ENCODE peak calls at places on chromosomes 1 and 21, in seven cellular contexts. P is effector memory CD4-positive, alpha-beta T cell; F is transverse colon; N is DMS153; R is HTR-8/SVneo; L is lower leg skin; I is K562. B is an unnamed sample.

GRCh38 chr1:35062518-35063196 is 16.5 kb upstream of the ZMYM1 start:
- DNase-seq in P (no peak), F (no peak), N (no peak), R (no peak), L (no peak), I (peak), B (peak)

GRCh38 chr1:118483245-118484006 is 298.4 kb upstream of the SPAG17 start:
- DNase-seq in P (no peak), F (no peak), N (no peak), R (no peak), L (no peak), I (no peak), B (no peak)

GRCh38 chr21:16534408-16535099 is 804.8 kb downstream of the USP25 start:
- DNase-seq in P (no peak), F (peak), N (no peak), R (no peak), L (peak), I (no peak), B (peak)

GRCh38 chr1:116346943-116347673 is 25.9 kb upstream of the ATP1A1 start:
- DNase-seq in P (no peak), F (no peak), N (no peak), R (no peak), L (no peak), I (no peak), B (no peak)

GRCh38 chr1:204151562-204152309 is at the start of gene ETNK2:
- DNase-seq in P (peak), F (peak), N (peak), R (peak), L (peak), I (peak), B (no peak)

GRCh38 chr1:45009956-45010854 is 919 bp downstream of the HECTD3 start:
- DNase-seq in P (no peak), F (peak), N (peak), R (no peak), L (no peak), I (peak), B (no peak)

GRCh38 chr21:17250651-17251294 is 262.1 kb upstream of the CXADR start:
- DNase-seq in P (no peak), F (no peak), N (peak), R (no peak), L (no peak), I (no peak), B (no peak)

GRCh38 chr1:41014871-41015270 is 6.7 kb downstream of the SLFNL1 start:
- DNase-seq in P (no peak), F (no peak), N (no peak), R (no peak), L (peak), I (no peak), B (no peak)

GRCh38 chr1:7478797-7479499 is 292.1 kb upstream of the VAMP3 start:
- DNase-seq in P (no peak), F (peak), N (peak), R (no peak), L (no peak), I (no peak), B (peak)

GRCh38 chr1:235648407-235648907 is 1.1 kb downstream of the GNG4 start:
- DNase-seq in P (no peak), F (peak), N (peak), R (no peak), L (peak), I (no peak), B (no peak)

GRCh38 chr1:95138223-95138622 is 21.1 kb downstream of the TLCD4 start:
- DNase-seq in P (no peak), F (no peak), N (no peak), R (no peak), L (no peak), I (peak), B (peak)

GRCh38 chr21:45138199-45139002 is 64.0 kb downstream of the ADARB1 start:
- DNase-seq in P (peak), F (peak), N (peak), R (peak), L (peak), I (peak), B (peak)

GRCh38 chr1:161238039-161238473 is at the start of gene NR1I3:
- DNase-seq in P (no peak), F (no peak), N (no peak), R (no peak), L (no peak), I (no peak), B (no peak)

GRCh38 chr21:29233611-29234540 is 64.8 kb upstream of the BACH1 start:
- DNase-seq in P (no peak), F (no peak), N (no peak), R (no peak), L (no peak), I (no peak), B (no peak)

GRCh38 chr1:235098991-235099390 is 29.6 kb downstream of the TOMM20 start:
- DNase-seq in P (no peak), F (no peak), N (no peak), R (no peak), L (peak), I (no peak), B (no peak)

GRCh38 chr1:185156321-185156853 is 366 bp downstream of the TRMT1L start:
- DNase-seq in P (no peak), F (no peak), N (no peak), R (peak), L (peak), I (peak), B (peak)

GRCh38 chr1:181104790-181105133 is 16.3 kb downstream of the IER5 start:
- DNase-seq in P (peak), F (peak), N (no peak), R (no peak), L (peak), I (peak), B (no peak)

GRCh38 chr1:228136908-228137307 is 3.2 kb upstream of the GUK1 start:
- DNase-seq in P (no peak), F (no peak), N (no peak), R (no peak), L (no peak), I (no peak), B (no peak)

GRCh38 chr1:198687429-198687828 is 48.6 kb downstream of the PTPRC start:
- DNase-seq in P (no peak), F (no peak), N (no peak), R (no peak), L (peak), I (no peak), B (no peak)

GRCh38 chr1:226062558-226063361 is at the start of gene H3-3A:
- DNase-seq in P (peak), F (peak), N (peak), R (no peak), L (peak), I (peak), B (peak)

B was measured in amniotic epithelial cell.